ENCODE peak calls at places on chromosome 19, in nine cellular contexts. P is SK-N-SH; L is astrocyte of the spinal cord; M is ascending aorta; S is CD8-positive, alpha-beta T cell; G is thoracic aorta; K is cardiac muscle cell; N is psoas muscle; C is neural crest cell. Q is an unnamed sample.

GRCh38 chr19:3068071-3068470 is 5.8 kb upstream of the TLE5 start:
- DNase-seq in P (peak; percentile 82), L (no peak), M (no peak), S (no peak), G (no peak), K (no peak), N (peak; percentile 86), C (no peak), Q (no peak)

GRCh38 chr19:38025908-38026307 is 118.9 kb downstream of the SIPA1L3 start:
- DNase-seq in P (no peak), L (no peak), M (no peak), S (no peak), G (no peak), K (no peak), N (no peak), C (no peak), Q (no peak)

GRCh38 chr19:47610902-47611301 is 2.0 kb downstream of the BICRA start:
- DNase-seq in P (no peak), L (no peak), M (no peak), S (no peak), G (no peak), K (no peak), N (no peak), C (no peak), Q (no peak)

GRCh38 chr19:45592366-45592765 is 7.8 kb upstream of the OPA3 start:
- DNase-seq in P (no peak), L (no peak), M (no peak), S (no peak), G (no peak), K (no peak), N (peak; percentile 11), C (no peak), Q (no peak)

GRCh38 chr19:47492137-47492533 is 8.1 kb upstream of the KPTN start:
- DNase-seq in P (no peak), L (no peak), M (no peak), S (no peak), G (no peak), K (no peak), N (peak; percentile 58), C (no peak), Q (no peak)

GRCh38 chr19:5290336-5291262 is 50.0 kb downstream of the PTPRS start:
- DNase-seq in P (peak; percentile 26), L (no peak), M (no peak), S (no peak), G (no peak), K (no peak), N (no peak), C (no peak), Q (no peak)

GRCh38 chr19:40510526-40511115 is 43.8 kb downstream of the SPTBN4 start:
- DNase-seq in P (no peak), L (peak; percentile 29), M (no peak), S (no peak), G (no peak), K (no peak), N (no peak), C (no peak), Q (no peak)

GRCh38 chr19:6216996-6217751 is 62.6 kb downstream of the MLLT1 start:
- DNase-seq in P (peak; percentile 93), L (peak; percentile 49), M (no peak), S (no peak), G (no peak), K (peak; percentile 87), N (peak; percentile 51), C (peak; percentile 55), Q (no peak)

GRCh38 chr19:23283925-23284324 is 33.7 kb upstream of the ZNF724 start:
- DNase-seq in P (peak; percentile 67), L (no peak), M (no peak), S (peak; percentile 59), G (no peak), K (peak; percentile 27), N (no peak), C (peak; percentile 47), Q (peak; percentile 67)

GRCh38 chr19:43765109-43765876 is 10.5 kb upstream of the SMG9 start:
- DNase-seq in P (no peak), L (peak; percentile 97), M (peak; percentile 59), S (peak; percentile 75), G (peak; percentile 44), K (peak; percentile 89), N (peak; percentile 74), C (no peak), Q (peak; percentile 87)

GRCh38 chr19:45919678-45920077 is 5.1 kb upstream of the NANOS2 start:
- DNase-seq in P (no peak), L (no peak), M (no peak), S (no peak), G (no peak), K (no peak), N (peak; percentile 30), C (no peak), Q (no peak)

GRCh38 chr19:5850743-5851293 is 431 bp downstream of the FUT3 start:
- DNase-seq in P (peak; percentile 9), L (peak; percentile 55), M (no peak), S (no peak), G (no peak), K (peak; percentile 79), N (no peak), C (no peak), Q (peak; percentile 77)

GRCh38 chr19:16027528-16027927 is 48.8 kb upstream of the TPM4 start:
- DNase-seq in P (no peak), L (no peak), M (no peak), S (no peak), G (no peak), K (no peak), N (no peak), C (no peak), Q (no peak)

GRCh38 chr19:40461669-40462221 is 3.8 kb downstream of the BLVRB start:
- DNase-seq in P (no peak), L (no peak), M (no peak), S (no peak), G (no peak), K (no peak), N (peak; percentile 64), C (no peak), Q (no peak)

GRCh38 chr19:58033741-58034475 is at the start of gene ZSCAN1:
- DNase-seq in P (peak; percentile 92), L (peak; percentile 81), M (no peak), S (peak; percentile 55), G (no peak), K (peak; percentile 91), N (peak; percentile 72), C (peak; percentile 73), Q (peak; percentile 73)

GRCh38 chr19:17289489-17289888 is 7.8 kb downstream of the ANKLE1 start:
- DNase-seq in P (peak; percentile 96), L (peak; percentile 89), M (no peak), S (peak; percentile 43), G (no peak), K (peak; percentile 95), N (peak; percentile 79), C (peak; percentile 78), Q (peak; percentile 93)

GRCh38 chr19:38079926-38080380 is 144.1 kb downstream of the DPF1 start:
- DNase-seq in P (no peak), L (peak; percentile 89), M (no peak), S (no peak), G (no peak), K (peak; percentile 77), N (no peak), C (no peak), Q (peak; percentile 94)

GRCh38 chr19:13002389-13002898 is 7.2 kb downstream of the NFIX start:
- DNase-seq in P (peak; percentile 41), L (no peak), M (no peak), S (no peak), G (no peak), K (no peak), N (peak; percentile 92), C (no peak), Q (no peak)

GRCh38 chr19:11064831-11065303 is 24.4 kb upstream of the LDLR start:
- DNase-seq in P (no peak), L (peak; percentile 23), M (no peak), S (no peak), G (no peak), K (peak; percentile 36), N (no peak), C (no peak), Q (peak; percentile 25)

GRCh38 chr19:42217522-42218442 is at the start of gene DEDD2:
- DNase-seq in P (peak; percentile 95), L (peak; percentile 96), M (peak; percentile 96), S (peak; percentile 99), G (peak; percentile 95), K (peak; percentile 97), N (peak; percentile 99), C (peak; percentile 98), Q (peak; percentile 99)
- TF ChIP-seq CTCF in P (no peak), L (no peak), M (no peak), S (no peak), G (no peak), K (peak; percentile 4), N (no peak), C (no peak), Q (no peak)

DNA sequence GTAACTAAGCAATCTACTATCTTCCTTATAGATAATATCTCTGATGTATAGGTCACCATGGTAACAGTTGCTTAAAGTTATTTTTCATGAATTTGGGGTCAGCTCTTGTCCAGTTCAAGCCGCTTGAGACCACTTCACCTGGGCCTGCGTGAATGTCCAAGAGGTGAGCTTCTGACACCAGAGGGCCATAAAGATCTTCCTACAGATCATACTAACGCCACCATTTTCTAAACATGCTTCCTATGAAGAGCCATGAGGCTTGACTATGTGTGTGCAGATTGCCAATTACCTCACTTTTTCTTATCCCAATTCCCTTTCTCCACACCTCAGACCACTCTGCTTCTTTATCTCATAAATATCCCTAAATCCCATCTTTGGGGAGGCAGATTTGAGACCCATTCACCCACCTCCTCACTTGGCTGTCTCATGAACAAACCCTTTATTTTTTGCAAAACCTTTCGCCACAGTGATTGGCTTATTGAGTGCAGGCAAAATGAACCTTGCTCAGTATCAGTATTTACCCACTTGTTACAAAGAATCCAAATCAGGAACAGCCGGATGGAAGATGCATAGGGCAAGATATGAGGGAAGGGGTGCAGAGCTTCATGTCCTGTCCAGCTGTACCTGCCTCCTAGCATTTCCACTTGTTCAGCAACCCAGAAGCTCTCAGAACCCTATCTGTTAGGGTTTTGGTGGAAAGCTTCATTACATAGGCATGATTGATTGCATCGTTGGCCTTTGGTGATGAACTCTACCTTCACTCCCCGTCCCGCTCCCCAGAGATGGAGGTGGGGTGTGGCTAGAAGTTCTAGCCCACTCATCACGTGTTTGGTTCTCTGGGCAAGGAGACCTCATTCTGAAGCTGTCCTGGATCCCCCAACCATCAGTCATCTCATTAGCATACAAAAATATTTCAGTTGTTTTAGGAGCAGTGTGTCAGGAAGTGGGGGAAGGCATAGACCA is 34.2 kb downstream of the FAM187B start:
- DNase-seq in P (no peak), L (no peak), M (no peak), S (no peak), G (no peak), K (no peak), N (no peak), C (no peak), Q (no peak)
- TF ChIP-seq CTCF in P (no peak), L (no peak), M (no peak), S (no peak), G (no peak), K (no peak), N (no peak), C (no peak), Q (no peak)

GRCh38 chr19:18346091-18346490 is 5.7 kb downstream of the PGPEP1 start:
- DNase-seq in P (no peak), L (no peak), M (no peak), S (no peak), G (no peak), K (no peak), N (no peak), C (no peak), Q (no peak)
- TF ChIP-seq CTCF in P (no peak), L (no peak), M (no peak), S (no peak), G (no peak), K (no peak), N (no peak), C (peak; percentile 36), Q (no peak)

GRCh38 chr19:18543814-18544475 is 572 bp upstream of the FKBP8 start:
- DNase-seq in P (no peak), L (peak; percentile 55), M (peak; percentile 26), S (peak; percentile 74), G (no peak), K (peak; percentile 72), N (no peak), C (no peak), Q (peak; percentile 77)
- TF ChIP-seq CTCF in P (no peak), L (no peak), M (no peak), S (no peak), G (no peak), K (no peak), N (no peak), C (no peak), Q (no peak)